ENCODE peak calls at places on chromosomes 11 and 22, in four cellular contexts. G is testis, Y is GM23338, N is transverse colon. J is an unnamed sample.

GRCh38 chr11:72446929-72447753 is 12.8 kb upstream of the CLPB start:
- DNase-seq in G (no peak), Y (peak; percentile 79), N (no peak), J (no peak)

GRCh38 chr11:44244649-44245308 is 65.2 kb downstream of the ALX4 start:
- DNase-seq in G (no peak), Y (no peak), N (no peak), J (no peak)

GRCh38 chr11:43937434-43938411 is 4.7 kb upstream of the C11orf96 start:
- DNase-seq in G (no peak), Y (no peak), N (no peak), J (no peak)

GRCh38 chr11:110286298-110287040 is 9.9 kb downstream of the RDX start:
- DNase-seq in G (no peak), Y (no peak), N (no peak), J (no peak)

GRCh38 chr11:132158091-132158490 is 787.7 kb downstream of the NTM start:
- DNase-seq in G (no peak), Y (peak; percentile 71), N (no peak), J (no peak)

GRCh38 chr11:120522736-120523135 is 11.2 kb downstream of the GRIK4 start:
- DNase-seq in G (no peak), Y (no peak), N (no peak), J (no peak)

GRCh38 chr11:63745304-63746170 is 23.0 kb downstream of the ZFTA start:
- DNase-seq in G (no peak), Y (no peak), N (no peak), J (no peak)

GRCh38 chr11:119085523-119085878 is 820 bp downstream of the HMBS start:
- DNase-seq in G (no peak), Y (no peak), N (peak; percentile 35), J (no peak)

GRCh38 chr22:35582861-35583670 is 34.1 kb downstream of the MB start:
- DNase-seq in G (peak; percentile 73), Y (peak; percentile 78), N (peak; percentile 68), J (peak; percentile 55)

GRCh38 chr11:87926250-87926970 is 248.8 kb downstream of the RAB38 start:
- DNase-seq in G (no peak), Y (peak; percentile 7), N (no peak), J (no peak)

GRCh38 chr11:86606270-86606848 is 66.1 kb downstream of the ME3 start:
- DNase-seq in G (no peak), Y (no peak), N (no peak), J (no peak)

GRCh38 chr22:45717787-45718186 is 46.2 kb downstream of the ATXN10 start:
- DNase-seq in G (no peak), Y (no peak), N (no peak), J (no peak)

GRCh38 chr11:76919887-76920746 is 59.4 kb downstream of the ACER3 start:
- DNase-seq in G (peak; percentile 88), Y (peak; percentile 95), N (peak; percentile 79), J (peak; percentile 61)

GRCh38 chr11:61616443-61616842 is 35.6 kb upstream of the SYT7 start:
- DNase-seq in G (no peak), Y (no peak), N (no peak), J (no peak)

GRCh38 chr22:22953796-22954195 is 66.2 kb downstream of the IGLL5 start:
- DNase-seq in G (no peak), Y (no peak), N (no peak), J (no peak)

GRCh38 chr11:67666303-67666645 is 8.1 kb downstream of the ALDH3B2 start:
- DNase-seq in G (no peak), Y (no peak), N (no peak), J (no peak)

GRCh38 chr11:71178076-71178475 is 74.3 kb downstream of the SHANK2 start:
- DNase-seq in G (no peak), Y (no peak), N (no peak), J (no peak)

GRCh38 chr11:75839851-75840250 is 24.8 kb downstream of the UVRAG start:
- DNase-seq in G (no peak), Y (no peak), N (no peak), J (no peak)

GRCh38 chr11:122733301-122733686 is 77.8 kb downstream of the UBASH3B start:
- DNase-seq in G (no peak), Y (no peak), N (no peak), J (peak; percentile 35)

GRCh38 chr11:101870510-101870909 is 44.3 kb upstream of the CEP126 start:
- DNase-seq in G (no peak), Y (no peak), N (no peak), J (no peak)

GRCh38 chr11:67731583-67731982 is 57.2 kb upstream of the ALDH3B2 start:
- DNase-seq in G (no peak), Y (peak; percentile 38), N (no peak), J (no peak)

GRCh38 chr11:126082251-126083109 is 19.8 kb upstream of the CDON start:
- DNase-seq in G (no peak), Y (peak; percentile 67), N (no peak), J (no peak)

GRCh38 chr11:63961608-63962412 is 12.6 kb upstream of the COX8A start:
- DNase-seq in G (no peak), Y (peak; percentile 55), N (peak; percentile 20), J (peak; percentile 26)

GRCh38 chr11:34356576-34356917 is 1.3 kb downstream of the ABTB2 start:
- DNase-seq in G (peak; percentile 25), Y (peak; percentile 60), N (no peak), J (peak; percentile 23)

GRCh38 chr22:39994566-39995345 is at the start of gene FAM83F:
- DNase-seq in G (peak; percentile 46), Y (peak; percentile 84), N (peak; percentile 74), J (no peak)

GRCh38 chr11:12761029-12761428 is 86.8 kb downstream of the TEAD1 start:
- DNase-seq in G (no peak), Y (no peak), N (no peak), J (no peak)

GRCh38 chr22:37303821-37304274 is 21.5 kb downstream of the CYTH4 start:
- DNase-seq in G (no peak), Y (no peak), N (no peak), J (no peak)

GRCh38 chr11:17385492-17385891 is 3.0 kb downstream of the KCNJ11 start:
- DNase-seq in G (no peak), Y (no peak), N (no peak), J (no peak)

GRCh38 chr22:45273452-45274075 is 11.2 kb upstream of the UPK3A start:
- DNase-seq in G (no peak), Y (no peak), N (peak; percentile 84), J (no peak)

GRCh38 chr11:104148074-104148473 is 15.9 kb downstream of the PDGFD start:
- DNase-seq in G (no peak), Y (no peak), N (no peak), J (no peak)

GRCh38 chr11:101061606-101062005 is 68.0 kb downstream of the PGR start:
- DNase-seq in G (no peak), Y (no peak), N (no peak), J (no peak)

DNA sequence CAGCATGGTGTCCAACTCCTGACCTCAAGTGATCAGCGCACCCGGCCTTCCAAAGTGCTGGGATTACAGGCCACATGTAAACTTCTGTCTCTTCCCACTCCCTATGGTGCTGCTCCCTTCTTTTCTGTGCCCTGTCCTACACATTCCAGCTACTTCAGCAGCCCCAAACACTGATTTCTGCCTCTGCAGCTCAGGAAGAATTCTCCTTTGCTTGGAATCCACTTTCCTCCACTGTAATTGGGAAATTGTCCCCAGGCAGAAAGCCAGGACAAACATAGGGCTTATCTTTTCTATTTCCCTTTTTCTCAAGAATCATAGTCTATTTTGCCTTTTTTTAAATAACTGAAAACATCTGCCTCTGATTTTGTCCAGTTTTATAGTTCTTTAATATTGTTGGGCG is 21.3 kb upstream of the DRG1 start:
- DNase-seq in G (peak; percentile 43), Y (no peak), N (no peak), J (no peak)
- TF ChIP-seq CTCF in G (no peak), Y (no peak), N (no peak), J (no peak)

DNA sequence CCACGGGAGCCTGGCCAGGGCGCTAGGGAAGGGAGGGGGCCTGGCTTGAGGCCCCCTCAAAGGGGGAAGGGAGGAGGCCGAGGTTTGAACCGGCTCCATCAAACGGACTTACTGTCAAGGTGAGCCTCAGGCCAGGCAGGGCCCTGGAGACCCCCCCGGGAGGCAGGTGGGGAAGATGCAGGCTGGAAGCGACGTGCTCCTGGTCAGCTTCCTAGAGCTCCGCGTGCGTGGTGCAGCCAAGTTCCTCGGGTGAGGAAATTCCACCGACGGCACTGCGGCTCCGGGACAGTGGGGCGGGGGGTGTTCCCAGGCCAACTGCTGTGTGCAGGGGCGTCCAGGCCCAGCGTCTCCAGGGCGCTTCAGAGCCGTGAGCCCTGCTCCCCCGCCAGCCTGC is 7.2 kb upstream of the TRABD start:
- DNase-seq in G (no peak), Y (peak; percentile 28), N (no peak), J (no peak)
- H3K4me3 ChIP-seq in G (no peak overlapping the region), Y (no peak overlapping the region), N (no peak overlapping the region), J (no peak overlapping the region)

DNA sequence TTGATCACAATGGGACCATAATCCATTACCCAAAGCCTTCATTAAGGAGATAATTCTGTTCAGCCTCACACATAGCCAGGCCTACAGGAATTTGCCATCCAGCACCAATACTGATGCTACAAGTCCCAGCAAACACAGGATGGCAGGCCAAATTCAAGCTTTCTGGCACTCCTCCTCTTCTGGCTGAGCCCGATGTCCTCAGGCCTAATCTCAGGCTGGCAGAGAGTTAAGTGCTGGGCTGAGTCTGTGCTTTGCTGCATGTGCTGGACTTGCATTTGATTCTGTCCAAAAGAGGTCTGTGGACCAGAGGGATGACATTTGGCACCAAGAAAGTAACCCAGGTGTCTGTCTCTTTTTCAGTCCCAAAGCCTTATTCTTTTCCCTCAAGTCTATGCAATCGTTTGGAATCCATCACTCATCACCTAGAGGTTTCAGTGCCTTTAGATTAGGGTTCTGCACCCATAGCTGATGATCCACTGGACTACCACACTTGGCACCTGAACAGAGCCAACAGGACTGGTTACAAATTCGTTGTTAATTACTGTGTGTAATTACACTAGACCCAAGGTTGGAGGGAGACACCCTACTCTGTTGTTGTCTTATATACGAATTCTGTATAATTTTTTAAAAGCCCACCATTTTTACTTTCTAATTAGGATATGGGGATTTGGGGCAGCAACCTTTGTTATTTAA is 19.4 kb upstream of the LIN7C start:
- DNase-seq in G (no peak), Y (no peak), N (no peak), J (peak; percentile 34)
- H3K27ac ChIP-seq in G (no peak overlapping the region), Y (no peak overlapping the region), N (no peak overlapping the region), J (peak overlapping the region; percentile 62)

GRCh38 chr11:90476442-90477007 is 253.7 kb upstream of the CHORDC1 start:
- DNase-seq in G (peak; percentile 62), Y (peak; percentile 67), N (no peak), J (no peak)
- TF ChIP-seq CTCF in G (peak; percentile 55), Y (peak; percentile 85), N (no peak), J (peak; percentile 63)

J was measured in left ventricle myocardium inferior.